ENCODE peak calls at places on chromosomes 13 and 19, in eight cellular contexts. One of them, this sample, is unnamed.

GRCh38 chr13:22126433-22127021 is 455.7 kb downstream of the FGF9 start:
- DNase-seq in IMR-90: no peak
- DNase-seq in fibroblast of mammary gland: no peak
- DNase-seq in left ventricle myocardium inferior: no peak
- DNase-seq in cardiac muscle cell: no peak
- DNase-seq in CD8-positive, alpha-beta memory T cell: no peak
- DNase-seq in A549: no peak
- DNase-seq in cardiac fibroblast: no peak
- DNase-seq in this sample: no peak

GRCh38 chr19:11530432-11530831 is 1.5 kb upstream of the ECSIT start:
- DNase-seq in left ventricle myocardium inferior: peak
- DNase-seq in fibroblast of mammary gland: peak
- DNase-seq in IMR-90: peak
- DNase-seq in cardiac fibroblast: peak
- DNase-seq in cardiac muscle cell: peak
- DNase-seq in A549: peak
- DNase-seq in CD8-positive, alpha-beta memory T cell: no peak
- DNase-seq in this sample: peak

GRCh38 chr19:10290876-10291553 is 1.3 kb downstream of the ICAM5 start:
- DNase-seq in left ventricle myocardium inferior: peak
- DNase-seq in cardiac muscle cell: peak
- DNase-seq in fibroblast of mammary gland: no peak
- DNase-seq in cardiac fibroblast: peak
- DNase-seq in IMR-90: peak
- DNase-seq in CD8-positive, alpha-beta memory T cell: peak
- DNase-seq in A549: no peak
- DNase-seq in this sample: no peak

GRCh38 chr13:34357435-34358232 is 539.7 kb downstream of the RFC3 start:
- DNase-seq in CD8-positive, alpha-beta memory T cell: no peak
- DNase-seq in left ventricle myocardium inferior: no peak
- DNase-seq in IMR-90: peak
- DNase-seq in fibroblast of mammary gland: peak
- DNase-seq in cardiac muscle cell: no peak
- DNase-seq in cardiac fibroblast: peak
- DNase-seq in A549: no peak
- DNase-seq in this sample: no peak

GRCh38 chr13:105436946-105437345 is 1098.5 kb downstream of the EFNB2 start:
- DNase-seq in cardiac muscle cell: no peak
- DNase-seq in cardiac fibroblast: no peak
- DNase-seq in left ventricle myocardium inferior: no peak
- DNase-seq in IMR-90: no peak
- DNase-seq in fibroblast of mammary gland: no peak
- DNase-seq in A549: no peak
- DNase-seq in CD8-positive, alpha-beta memory T cell: no peak
- DNase-seq in this sample: no peak

GRCh38 chr13:100573121-100573520 is 15.5 kb downstream of the GGACT start:
- DNase-seq in left ventricle myocardium inferior: peak
- DNase-seq in cardiac fibroblast: peak
- DNase-seq in cardiac muscle cell: peak
- DNase-seq in A549: peak
- DNase-seq in IMR-90: peak
- DNase-seq in fibroblast of mammary gland: peak
- DNase-seq in CD8-positive, alpha-beta memory T cell: peak
- DNase-seq in this sample: peak

GRCh38 chr19:34336781-34337271 is 28.2 kb upstream of the GPI start:
- DNase-seq in cardiac muscle cell: peak
- DNase-seq in fibroblast of mammary gland: peak
- DNase-seq in cardiac fibroblast: peak
- DNase-seq in left ventricle myocardium inferior: no peak
- DNase-seq in CD8-positive, alpha-beta memory T cell: peak
- DNase-seq in A549: peak
- DNase-seq in IMR-90: peak
- DNase-seq in this sample: peak

GRCh38 chr19:51807111-51807701 is 12.2 kb downstream of the FPR3 start:
- DNase-seq in left ventricle myocardium inferior: no peak
- DNase-seq in A549: no peak
- DNase-seq in fibroblast of mammary gland: peak
- DNase-seq in cardiac fibroblast: peak
- DNase-seq in IMR-90: no peak
- DNase-seq in cardiac muscle cell: no peak
- DNase-seq in CD8-positive, alpha-beta memory T cell: no peak
- DNase-seq in this sample: no peak

GRCh38 chr13:20412761-20413355 is 112.8 kb downstream of the CRYL1 start:
- DNase-seq in cardiac fibroblast: peak
- DNase-seq in IMR-90: peak
- DNase-seq in A549: no peak
- DNase-seq in CD8-positive, alpha-beta memory T cell: no peak
- DNase-seq in fibroblast of mammary gland: no peak
- DNase-seq in cardiac muscle cell: no peak
- DNase-seq in left ventricle myocardium inferior: no peak
- DNase-seq in this sample: no peak

GRCh38 chr19:35743640-35744306 is 1.4 kb downstream of the U2AF1L4 start:
- DNase-seq in fibroblast of mammary gland: no peak
- DNase-seq in cardiac muscle cell: no peak
- DNase-seq in left ventricle myocardium inferior: no peak
- DNase-seq in A549: no peak
- DNase-seq in CD8-positive, alpha-beta memory T cell: no peak
- DNase-seq in IMR-90: no peak
- DNase-seq in cardiac fibroblast: no peak
- DNase-seq in this sample: no peak
- H3K4me3 ChIP-seq in fibroblast of mammary gland: no peak
- H3K4me3 ChIP-seq in cardiac muscle cell: no peak
- H3K4me3 ChIP-seq in left ventricle myocardium inferior: peak
- H3K4me3 ChIP-seq in A549: no peak
- H3K4me3 ChIP-seq in CD8-positive, alpha-beta memory T cell: peak
- H3K4me3 ChIP-seq in IMR-90: no peak
- H3K4me3 ChIP-seq in cardiac fibroblast: no peak
- H3K4me3 ChIP-seq in this sample: peak

DNA sequence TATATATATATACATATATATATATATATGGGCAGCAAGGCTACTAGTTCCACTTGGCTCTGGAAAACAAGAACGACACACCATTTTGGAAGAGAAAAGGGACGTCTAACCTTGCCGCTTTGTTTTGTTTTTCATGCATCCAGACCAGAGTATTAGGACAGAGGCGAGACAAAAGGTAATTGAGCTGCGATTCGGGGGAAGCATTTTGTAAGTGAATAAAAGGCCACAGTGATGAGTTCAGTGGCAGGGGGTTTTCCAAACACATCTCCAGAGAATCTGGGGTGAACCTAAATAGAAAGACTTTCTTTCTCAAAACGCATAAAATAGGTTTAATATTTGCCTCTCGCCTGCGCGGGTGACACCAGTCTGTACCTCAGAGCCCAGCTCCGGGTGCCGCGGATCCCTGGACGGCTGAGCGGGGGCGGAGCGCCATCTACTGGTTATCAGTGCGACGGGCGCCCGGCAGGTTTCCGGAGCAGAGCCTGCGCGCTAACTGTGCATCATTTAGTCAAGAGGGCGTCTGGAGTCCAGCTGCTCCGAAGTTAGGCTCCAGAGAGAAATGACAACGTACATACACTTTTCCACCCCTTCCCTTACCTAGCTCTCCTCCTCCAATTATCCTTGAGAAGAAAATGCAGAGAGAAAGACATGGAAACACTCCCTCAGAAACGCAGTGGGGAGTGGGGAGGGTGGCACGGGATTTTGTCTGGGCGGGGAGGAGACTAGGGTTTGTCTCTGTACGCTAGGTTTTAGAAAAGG is 262.3 kb downstream of the TBC1D4 start:
- DNase-seq in CD8-positive, alpha-beta memory T cell: peak
- DNase-seq in cardiac muscle cell: peak
- DNase-seq in left ventricle myocardium inferior: peak
- DNase-seq in fibroblast of mammary gland: peak
- DNase-seq in IMR-90: peak
- DNase-seq in A549: peak
- DNase-seq in cardiac fibroblast: peak
- DNase-seq in this sample: peak
- H3K4me3 ChIP-seq in CD8-positive, alpha-beta memory T cell: no peak
- H3K4me3 ChIP-seq in cardiac muscle cell: peak
- H3K4me3 ChIP-seq in left ventricle myocardium inferior: peak
- H3K4me3 ChIP-seq in fibroblast of mammary gland: peak
- H3K4me3 ChIP-seq in IMR-90: peak
- H3K4me3 ChIP-seq in A549: peak
- H3K4me3 ChIP-seq in cardiac fibroblast: no peak
- H3K4me3 ChIP-seq in this sample: no peak

GRCh38 chr19:7489609-7490044 is 792 bp upstream of the PEX11G start:
- DNase-seq in CD8-positive, alpha-beta memory T cell: no peak
- DNase-seq in left ventricle myocardium inferior: no peak
- DNase-seq in cardiac muscle cell: no peak
- DNase-seq in fibroblast of mammary gland: no peak
- DNase-seq in IMR-90: no peak
- DNase-seq in A549: no peak
- DNase-seq in cardiac fibroblast: no peak
- DNase-seq in this sample: no peak
- H3K4me3 ChIP-seq in CD8-positive, alpha-beta memory T cell: no peak
- H3K4me3 ChIP-seq in left ventricle myocardium inferior: peak
- H3K4me3 ChIP-seq in cardiac muscle cell: no peak
- H3K4me3 ChIP-seq in fibroblast of mammary gland: no peak
- H3K4me3 ChIP-seq in IMR-90: no peak
- H3K4me3 ChIP-seq in A549: no peak
- H3K4me3 ChIP-seq in cardiac fibroblast: no peak
- H3K4me3 ChIP-seq in this sample: peak

DNA sequence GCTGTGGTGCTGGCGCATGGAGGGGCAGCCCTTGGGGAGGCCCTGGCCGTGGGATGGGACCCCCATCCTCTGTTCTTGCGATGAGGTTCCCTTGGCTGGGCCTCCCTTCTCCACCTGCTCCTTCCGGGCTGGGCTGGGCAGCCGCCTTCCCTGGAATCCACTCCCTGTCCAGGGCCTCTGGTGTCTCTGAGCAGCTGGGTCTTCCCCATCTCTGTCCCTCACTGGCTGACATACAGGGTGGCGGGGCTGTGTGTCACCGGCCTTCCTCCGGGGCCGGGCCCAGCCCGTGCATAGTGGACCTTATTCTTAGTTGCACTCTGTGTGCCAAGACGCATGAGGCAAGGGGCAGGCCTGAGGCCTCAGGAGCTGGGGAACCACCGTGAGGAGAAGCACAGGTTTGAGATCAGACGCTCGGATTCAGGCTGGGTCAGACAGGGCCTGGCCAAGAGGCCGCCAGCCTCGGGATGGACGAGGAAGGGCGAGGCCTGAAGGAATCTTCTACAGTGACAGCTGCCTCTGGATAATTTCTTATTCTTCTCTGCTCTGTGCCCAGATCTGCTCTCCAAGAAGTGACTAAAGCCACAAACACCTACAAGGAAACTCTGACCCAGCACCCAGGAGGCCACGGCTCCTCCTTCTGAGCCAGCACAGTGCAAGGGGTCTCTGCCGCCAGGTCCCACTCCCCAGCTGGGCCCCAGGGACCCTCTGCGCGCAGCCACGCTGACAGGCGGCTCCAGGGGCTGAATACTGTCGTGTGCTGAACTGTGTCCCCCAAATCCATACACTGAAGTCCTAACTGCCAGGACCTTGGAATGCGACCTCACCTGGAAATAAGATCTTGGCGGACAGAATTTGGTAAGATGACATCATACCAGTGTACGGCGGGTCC is 11.0 kb downstream of the SGTA start:
- DNase-seq in CD8-positive, alpha-beta memory T cell: no peak
- DNase-seq in cardiac fibroblast: no peak
- DNase-seq in left ventricle myocardium inferior: no peak
- DNase-seq in IMR-90: no peak
- DNase-seq in fibroblast of mammary gland: no peak
- DNase-seq in A549: no peak
- DNase-seq in cardiac muscle cell: no peak
- DNase-seq in this sample: no peak
- H3K4me3 ChIP-seq in CD8-positive, alpha-beta memory T cell: no peak
- H3K4me3 ChIP-seq in cardiac fibroblast: no peak
- H3K4me3 ChIP-seq in left ventricle myocardium inferior: no peak
- H3K4me3 ChIP-seq in IMR-90: no peak
- H3K4me3 ChIP-seq in fibroblast of mammary gland: no peak
- H3K4me3 ChIP-seq in A549: no peak
- H3K4me3 ChIP-seq in cardiac muscle cell: no peak
- H3K4me3 ChIP-seq in this sample: no peak

GRCh38 chr19:1286859-1287621 is 1.4 kb downstream of the EFNA2 start:
- DNase-seq in A549: no peak
- DNase-seq in left ventricle myocardium inferior: no peak
- DNase-seq in cardiac fibroblast: no peak
- DNase-seq in CD8-positive, alpha-beta memory T cell: no peak
- DNase-seq in fibroblast of mammary gland: no peak
- DNase-seq in IMR-90: no peak
- DNase-seq in cardiac muscle cell: no peak
- DNase-seq in this sample: no peak
- H3K4me3 ChIP-seq in A549: peak
- H3K4me3 ChIP-seq in left ventricle myocardium inferior: no peak
- H3K4me3 ChIP-seq in cardiac fibroblast: no peak
- H3K4me3 ChIP-seq in CD8-positive, alpha-beta memory T cell: no peak
- H3K4me3 ChIP-seq in fibroblast of mammary gland: no peak
- H3K4me3 ChIP-seq in IMR-90: no peak
- H3K4me3 ChIP-seq in cardiac muscle cell: peak
- H3K4me3 ChIP-seq in this sample: no peak